ENCODE peak calls at places on chromosomes 6 and 20, in nine cellular contexts. E, H, K, Y, S, O, Z, A and T are unnamed samples.

GRCh38 chr20:45011108-45011526 is 44.8 kb downstream of the STK4 start:
- DNase-seq in E (peak), H (peak), K (peak), Y (peak), S (peak), O (no peak), Z (peak), A (peak), T (no peak)

GRCh38 chr6:118504611-118505010 is 43.5 kb upstream of the PLN start:
- DNase-seq in E (no peak), H (no peak), K (no peak), Y (no peak), S (no peak), O (no peak), Z (no peak), A (no peak), T (no peak)

GRCh38 chr20:53695797-53696527 is 102.3 kb upstream of the ZNF217 start:
- DNase-seq in E (no peak), H (no peak), K (no peak), Y (no peak), S (no peak), O (no peak), Z (no peak), A (no peak), T (no peak)

GRCh38 chr20:12067686-12068085 is 150.0 kb downstream of the BTBD3 start:
- DNase-seq in E (no peak), H (no peak), K (no peak), Y (no peak), S (no peak), O (no peak), Z (no peak), A (no peak), T (no peak)

GRCh38 chr6:129663531-129663930 is 46.4 kb downstream of the ARHGAP18 start:
- DNase-seq in E (no peak), H (no peak), K (no peak), Y (no peak), S (no peak), O (no peak), Z (no peak), A (no peak), T (no peak)

GRCh38 chr6:3585320-3585935 is 128.6 kb upstream of the SLC22A23 start:
- DNase-seq in E (no peak), H (peak), K (peak), Y (peak), S (no peak), O (no peak), Z (no peak), A (peak), T (no peak)

GRCh38 chr6:156060013-156060412 is 604.4 kb upstream of the NOX3 start:
- DNase-seq in E (no peak), H (no peak), K (no peak), Y (no peak), S (no peak), O (no peak), Z (no peak), A (no peak), T (no peak)

GRCh38 chr6:48777411-48777810 is 666.4 kb upstream of the PTCHD4 start:
- DNase-seq in E (no peak), H (no peak), K (peak), Y (no peak), S (no peak), O (no peak), Z (no peak), A (no peak), T (no peak)

GRCh38 chr6:44572346-44572745 is 184.8 kb downstream of the CDC5L start:
- DNase-seq in E (no peak), H (no peak), K (no peak), Y (no peak), S (no peak), O (no peak), Z (no peak), A (no peak), T (no peak)

GRCh38 chr20:20083796-20084195 is 31.5 kb downstream of the CFAP61 start:
- DNase-seq in E (no peak), H (peak), K (peak), Y (peak), S (no peak), O (no peak), Z (no peak), A (no peak), T (no peak)

GRCh38 chr6:136593748-136594490 is 43.7 kb upstream of the MAP7 start:
- DNase-seq in E (no peak), H (peak), K (peak), Y (peak), S (no peak), O (no peak), Z (peak), A (peak), T (no peak)

GRCh38 chr6:27871919-27872633 is 40.1 kb downstream of the OR2B2 start:
- DNase-seq in E (peak), H (peak), K (peak), Y (peak), S (peak), O (peak), Z (peak), A (peak), T (no peak)

GRCh38 chr20:64139200-64140081 is 24.8 kb upstream of the MYT1 start:
- DNase-seq in E (peak), H (no peak), K (no peak), Y (no peak), S (peak), O (peak), Z (no peak), A (no peak), T (no peak)

GRCh38 chr6:82783587-82784253 is 281.9 kb downstream of the UBE3D start:
- DNase-seq in E (no peak), H (peak), K (no peak), Y (no peak), S (no peak), O (no peak), Z (no peak), A (no peak), T (no peak)

GRCh38 chr20:42074944-42075343 is 456.8 kb upstream of the CHD6 start:
- DNase-seq in E (no peak), H (no peak), K (no peak), Y (no peak), S (no peak), O (no peak), Z (no peak), A (no peak), T (no peak)

GRCh38 chr6:81309841-81310240 is 442.6 kb downstream of the TENT5A start:
- DNase-seq in E (no peak), H (no peak), K (no peak), Y (peak), S (no peak), O (no peak), Z (no peak), A (peak), T (no peak)

GRCh38 chr6:67300430-67301040 is 1334.5 kb upstream of the ADGRB3 start:
- DNase-seq in E (no peak), H (no peak), K (no peak), Y (no peak), S (peak), O (peak), Z (no peak), A (no peak), T (no peak)

GRCh38 chr6:34663887-34664269 is 32.7 kb downstream of the ILRUN start:
- DNase-seq in E (no peak), H (peak), K (peak), Y (peak), S (no peak), O (no peak), Z (no peak), A (no peak), T (no peak)

GRCh38 chr6:53679446-53679933 is 13.9 kb upstream of the KLHL31 start:
- DNase-seq in E (peak), H (peak), K (peak), Y (peak), S (peak), O (no peak), Z (no peak), A (no peak), T (no peak)

GRCh38 chr6:87753131-87753685 is 51.2 kb upstream of the AKIRIN2 start:
- DNase-seq in E (no peak), H (no peak), K (no peak), Y (no peak), S (no peak), O (no peak), Z (no peak), A (no peak), T (no peak)

GRCh38 chr6:90940812-90941481 is 354.1 kb upstream of the MAP3K7 start:
- DNase-seq in E (no peak), H (peak), K (peak), Y (peak), S (no peak), O (no peak), Z (no peak), A (peak), T (no peak)

GRCh38 chr6:139550361-139550760 is 175.9 kb upstream of the CITED2 start:
- DNase-seq in E (no peak), H (no peak), K (no peak), Y (no peak), S (no peak), O (no peak), Z (peak), A (no peak), T (no peak)

GRCh38 chr6:44309092-44309491 is 4.1 kb downstream of the AARS2 start:
- DNase-seq in E (no peak), H (no peak), K (peak), Y (peak), S (no peak), O (no peak), Z (no peak), A (peak), T (no peak)

GRCh38 chr20:9103955-9104354 is 35.1 kb downstream of the PLCB4 start:
- DNase-seq in E (no peak), H (peak), K (peak), Y (no peak), S (no peak), O (no peak), Z (no peak), A (no peak), T (no peak)

GRCh38 chr6:43870660-43871061 is 100.7 kb downstream of the VEGFA start:
- DNase-seq in E (no peak), H (no peak), K (no peak), Y (peak), S (no peak), O (no peak), Z (no peak), A (no peak), T (no peak)

GRCh38 chr6:30725713-30726505 is 5.8 kb downstream of the TUBB start:
- DNase-seq in E (peak), H (peak), K (peak), Y (peak), S (no peak), O (no peak), Z (no peak), A (no peak), T (no peak)

GRCh38 chr6:42428326-42429041 is 23.2 kb downstream of the TRERF1 start:
- DNase-seq in E (peak), H (no peak), K (peak), Y (peak), S (no peak), O (no peak), Z (peak), A (no peak), T (no peak)

GRCh38 chr6:85747093-85747492 is 104.4 kb upstream of the SYNCRIP start:
- DNase-seq in E (no peak), H (no peak), K (peak), Y (peak), S (no peak), O (no peak), Z (no peak), A (no peak), T (no peak)

GRCh38 chr6:8446391-8446790 is 11.0 kb upstream of the SLC35B3 start:
- DNase-seq in E (no peak), H (no peak), K (no peak), Y (no peak), S (no peak), O (no peak), Z (no peak), A (no peak), T (no peak)

GRCh38 chr6:160253242-160253641 is 5.4 kb downstream of the SLC22A2 start:
- DNase-seq in E (no peak), H (peak), K (no peak), Y (no peak), S (no peak), O (no peak), Z (no peak), A (no peak), T (no peak)

GRCh38 chr6:106099235-106099537 is 13.1 kb downstream of the PRDM1 start:
- DNase-seq in E (no peak), H (no peak), K (no peak), Y (no peak), S (no peak), O (no peak), Z (no peak), A (no peak), T (no peak)

GRCh38 chr6:46606318-46606717 is 46.3 kb downstream of the CYP39A1 start:
- DNase-seq in E (no peak), H (no peak), K (no peak), Y (no peak), S (no peak), O (no peak), Z (no peak), A (no peak), T (no peak)

GRCh38 chr6:5331860-5332442 is 70.6 kb downstream of the FARS2 start:
- DNase-seq in E (no peak), H (no peak), K (no peak), Y (no peak), S (no peak), O (no peak), Z (no peak), A (no peak), T (no peak)

GRCh38 chr6:144415835-144416237 is 130.7 kb downstream of the UTRN start:
- DNase-seq in E (no peak), H (peak), K (peak), Y (peak), S (no peak), O (no peak), Z (no peak), A (peak), T (no peak)

DNA sequence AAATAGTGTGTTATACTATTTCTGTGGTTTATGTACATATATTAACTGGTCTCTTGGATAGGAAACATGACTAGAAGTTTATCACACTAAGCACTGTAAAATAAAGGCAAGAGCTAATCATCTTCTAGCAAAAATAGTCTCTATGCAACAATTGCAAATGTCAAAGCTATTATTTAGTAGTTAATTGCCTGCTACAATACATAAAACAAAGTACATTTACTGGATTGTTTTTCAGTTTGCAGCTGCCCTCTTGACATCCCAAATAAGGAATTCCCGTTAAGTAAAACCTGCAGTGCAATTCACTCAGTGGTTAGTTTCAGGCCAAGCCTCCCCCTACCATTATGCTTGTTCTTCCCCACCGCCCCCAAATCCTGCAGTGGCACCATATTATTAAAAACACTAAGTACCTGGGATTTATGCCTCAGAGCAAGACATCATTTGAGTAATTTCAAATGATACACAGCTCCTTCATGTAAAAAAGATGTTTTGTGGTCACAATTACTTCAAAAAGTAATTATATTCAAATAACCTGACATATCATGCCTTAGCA is 1.6 kb upstream of the ATP5F1E start:
- DNase-seq in E (no peak), H (no peak), K (no peak), Y (no peak), S (no peak), O (no peak), Z (no peak), A (no peak), T (no peak)
- TF ChIP-seq CTCF in E (no peak), H (no peak), K (no peak), Y (no peak), S (no peak), O (no peak), Z (no peak), A (no peak), T (no peak)

GRCh38 chr20:32509639-32510066 is 75.5 kb downstream of the NOL4L start:
- DNase-seq in E (no peak), H (peak), K (peak), Y (peak), S (no peak), O (peak), Z (no peak), A (no peak), T (no peak)
- TF ChIP-seq CTCF in E (peak), H (peak), K (peak), Y (peak), S (no peak), O (no peak), Z (no peak), A (peak), T (no peak)

GRCh38 chr6:36386495-36387439 is 702 bp downstream of the ETV7 start:
- DNase-seq in E (peak), H (peak), K (peak), Y (peak), S (peak), O (peak), Z (peak), A (peak), T (peak)
- TF ChIP-seq CTCF in E (peak), H (no peak), K (peak), Y (no peak), S (no peak), O (no peak), Z (no peak), A (peak), T (no peak)

GRCh38 chr20:23163562-23163961 is 77.4 kb upstream of the CD93 start:
- DNase-seq in E (peak), H (no peak), K (no peak), Y (no peak), S (no peak), O (no peak), Z (no peak), A (no peak), T (peak)

GRCh38 chr20:23166563-23166962 is 80.4 kb upstream of the CD93 start:
- DNase-seq in E (peak), H (no peak), K (no peak), Y (no peak), S (no peak), O (no peak), Z (no peak), A (no peak), T (peak)

GRCh38 chr20:23165964-23166363 is 79.8 kb upstream of the CD93 start:
- DNase-seq in E (peak), H (no peak), K (no peak), Y (no peak), S (no peak), O (no peak), Z (no peak), A (no peak), T (peak)

GRCh38 chr20:23164176-23164601 is 78.1 kb upstream of the CD93 start:
- DNase-seq in E (peak), H (no peak), K (no peak), Y (no peak), S (no peak), O (no peak), Z (no peak), A (no peak), T (peak)

DNA sequence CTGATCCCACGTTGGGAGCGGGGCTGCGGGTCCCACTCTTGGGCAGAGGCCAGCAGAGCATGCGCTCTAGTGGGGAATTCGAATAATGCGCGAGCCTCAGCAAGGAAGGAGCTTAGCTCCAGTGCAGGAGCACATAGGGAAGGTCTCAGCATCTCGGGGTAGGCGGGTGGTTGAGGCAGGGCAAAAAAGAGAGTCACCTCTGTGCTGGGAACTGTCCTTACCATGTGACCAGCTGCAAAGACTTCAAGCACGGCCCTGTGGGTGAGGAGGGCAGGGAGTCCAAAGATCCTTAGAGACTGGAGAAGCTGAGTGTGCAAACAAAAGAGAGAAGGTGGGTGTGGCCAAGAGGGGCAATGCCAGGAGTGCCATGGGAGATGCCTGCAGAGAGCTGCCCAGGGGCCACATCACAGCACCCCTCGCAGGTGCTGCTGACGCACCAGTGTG is 79.2 kb upstream of the CD93 start:
- DNase-seq in E (peak), H (no peak), K (no peak), Y (no peak), S (peak), O (no peak), Z (no peak), A (no peak), T (peak)
- TF ChIP-seq CTCF in E (peak), H (no peak), K (peak), Y (no peak), S (no peak), O (no peak), Z (no peak), A (no peak), T (no peak)

GRCh38 chr6:38997128-38997761 is 51.3 kb upstream of the GLP1R start:
- DNase-seq in E (peak), H (peak), K (no peak), Y (peak), S (peak), O (peak), Z (peak), A (no peak), T (no peak)
- TF ChIP-seq CTCF in E (peak), H (no peak), K (peak), Y (peak), S (peak), O (peak), Z (peak), A (peak), T (no peak)